ENCODE peak calls at places on chromosomes 6 and 20, in six cellular contexts. D is IMR-90, E is lung, X is fibroblast of lung, L is left ventricle myocardium inferior, P is transverse colon. B is an unnamed sample.

GRCh38 chr6:157527471-157527907 is 146.5 kb downstream of the ZDHHC14 start:
- DNase-seq in L (no peak), D (peak; percentile 23), E (no peak), P (no peak), X (peak; percentile 97), B (no peak)

GRCh38 chr6:112296122-112296521 is 41.8 kb upstream of the LAMA4 start:
- DNase-seq in L (no peak), E (no peak), X (peak; percentile 63), D (peak; percentile 67), P (no peak), B (no peak)

GRCh38 chr6:53797304-53797703 is 2.5 kb downstream of the LRRC1 start:
- DNase-seq in D (no peak), L (no peak), X (no peak), P (no peak), E (no peak), B (no peak)

GRCh38 chr6:83153958-83154357 is 39.1 kb downstream of the PGM3 start:
- DNase-seq in D (peak; percentile 53), L (no peak), P (no peak), X (no peak), E (no peak), B (no peak)

GRCh38 chr6:163533443-163533842 is 118.9 kb downstream of the QKI start:
- DNase-seq in X (peak; percentile 97), L (no peak), E (no peak), D (peak; percentile 97), P (no peak), B (no peak)

GRCh38 chr6:391559-392440 is at the start of gene IRF4:
- DNase-seq in E (no peak), D (no peak), P (peak; percentile 73), X (no peak), L (no peak), B (peak; percentile 36)

GRCh38 chr6:110180228-110181008 is at the start of gene CDC40:
- DNase-seq in D (no peak), E (peak; percentile 64), P (peak; percentile 59), X (no peak), L (peak; percentile 49), B (peak; percentile 75)

GRCh38 chr6:7888587-7889357 is 21.8 kb downstream of the TXNDC5 start:
- DNase-seq in D (no peak), L (no peak), X (no peak), E (no peak), P (no peak), B (no peak)

GRCh38 chr20:32565735-32566032 is 19.4 kb downstream of the NOL4L start:
- DNase-seq in D (no peak), L (no peak), E (no peak), X (no peak), P (no peak), B (no peak)

GRCh38 chr6:111950661-111951426 is 77.6 kb upstream of the FYN start:
- DNase-seq in X (peak; percentile 67), E (no peak), D (peak; percentile 37), L (peak; percentile 33), P (no peak), B (no peak)

GRCh38 chr6:115610646-115611045 is 450.0 kb downstream of the FRK start:
- DNase-seq in P (no peak), L (no peak), X (no peak), D (no peak), E (no peak), B (no peak)

GRCh38 chr6:25016311-25016710 is 80.6 kb upstream of the RIPOR2 start:
- DNase-seq in P (no peak), L (no peak), E (no peak), D (no peak), X (no peak), B (no peak)

GRCh38 chr6:21109421-21110178 is 484.0 kb upstream of the SOX4 start:
- DNase-seq in L (no peak), E (no peak), D (peak; percentile 59), P (no peak), X (peak; percentile 57), B (no peak)

GRCh38 chr6:150767161-150767560 is 98.3 kb upstream of the MTHFD1L start:
- DNase-seq in E (no peak), D (no peak), P (no peak), L (no peak), X (no peak), B (no peak)

GRCh38 chr20:14896569-14896968 is 559.2 kb upstream of the FLRT3 start:
- DNase-seq in L (no peak), P (peak; percentile 13), E (no peak), D (no peak), X (no peak), B (no peak)

GRCh38 chr6:141666187-141666586 is 466.5 kb upstream of the GJE1 start:
- DNase-seq in D (no peak), P (no peak), X (no peak), E (no peak), L (no peak), B (no peak)

GRCh38 chr20:57638173-57638894 is 18.1 kb upstream of the ZBP1 start:
- DNase-seq in E (peak; percentile 34), L (no peak), P (no peak), D (no peak), X (no peak), B (no peak)

GRCh38 chr6:144302701-144303351 is 17.7 kb downstream of the UTRN start:
- DNase-seq in E (peak; percentile 28), P (no peak), D (peak; percentile 40), L (no peak), X (no peak), B (no peak)

GRCh38 chr6:166365221-166365620 is 17.5 kb downstream of the MPC1 start:
- DNase-seq in P (no peak), L (no peak), E (no peak), X (peak; percentile 31), D (peak; percentile 74), B (no peak)

GRCh38 chr20:59933296-59933848 is at the start of gene SYCP2:
- DNase-seq in X (peak; percentile 28), L (peak; percentile 67), P (peak; percentile 28), D (no peak), E (no peak), B (peak; percentile 43)

GRCh38 chr6:48628316-48628715 is 517.3 kb upstream of the PTCHD4 start:
- DNase-seq in X (no peak), P (no peak), L (no peak), D (no peak), E (no peak), B (no peak)

GRCh38 chr6:30341728-30342127 is 3.2 kb upstream of the RPP21 start:
- DNase-seq in E (no peak), L (no peak), X (no peak), P (no peak), D (no peak), B (no peak)

GRCh38 chr6:30345852-30346251 is 896 bp downstream of the RPP21 start:
- DNase-seq in D (no peak), L (no peak), E (no peak), X (no peak), P (no peak), B (no peak)

GRCh38 chr6:30344191-30344867 is 627 bp upstream of the RPP21 start:
- DNase-seq in E (no peak), L (no peak), D (no peak), P (no peak), X (no peak), B (no peak)

GRCh38 chr6:30341249-30341648 is 3.7 kb upstream of the RPP21 start:
- DNase-seq in E (no peak), L (no peak), X (no peak), P (no peak), D (no peak), B (no peak)

DNA sequence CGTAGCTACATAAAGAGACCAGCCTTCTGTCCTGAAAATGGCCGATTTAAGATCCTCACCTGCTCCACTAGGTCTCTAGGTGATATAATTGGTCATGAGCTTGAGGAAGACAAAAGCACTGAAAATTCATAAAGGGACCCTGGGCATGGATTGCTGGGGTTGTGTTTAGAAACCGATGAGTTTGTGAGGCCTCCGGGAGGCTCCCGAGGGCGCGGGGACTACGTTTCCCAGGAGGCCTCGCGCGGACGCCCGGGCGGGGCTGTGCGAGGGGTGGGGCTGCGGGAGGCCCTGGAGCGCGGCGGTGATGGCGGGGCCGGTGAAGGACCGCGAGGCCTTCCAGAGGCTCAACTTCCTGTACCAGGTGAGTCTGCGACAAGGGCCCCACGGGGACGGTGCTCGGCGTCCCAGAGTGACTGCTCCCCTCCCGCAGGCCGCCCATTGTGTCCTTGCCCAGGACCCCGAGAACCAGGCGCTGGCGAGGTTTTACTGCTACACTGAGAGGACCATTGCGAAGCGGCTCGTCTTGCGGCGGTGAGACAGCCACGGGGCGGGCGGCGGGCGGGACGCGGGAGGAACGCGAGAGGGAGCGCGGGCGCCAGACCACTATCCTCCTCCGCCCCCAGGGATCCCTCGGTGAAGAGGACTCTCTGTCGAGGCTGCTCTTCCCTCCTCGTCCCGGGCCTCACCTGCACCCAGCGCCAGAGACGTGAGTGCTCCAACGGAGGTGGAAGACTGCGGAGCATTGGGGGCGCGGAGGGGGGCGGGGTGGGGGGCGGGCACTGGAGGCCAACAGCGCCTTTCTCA is at the start of gene RPP21:
- DNase-seq in D (peak; percentile 70), P (peak; percentile 91), E (peak; percentile 85), L (peak; percentile 88), X (peak; percentile 74), B (peak; percentile 92)
- TF ChIP-seq CTCF in D (no peak), P (peak; percentile 8), E (no peak), L (no peak), X (no peak), B (no peak)

DNA sequence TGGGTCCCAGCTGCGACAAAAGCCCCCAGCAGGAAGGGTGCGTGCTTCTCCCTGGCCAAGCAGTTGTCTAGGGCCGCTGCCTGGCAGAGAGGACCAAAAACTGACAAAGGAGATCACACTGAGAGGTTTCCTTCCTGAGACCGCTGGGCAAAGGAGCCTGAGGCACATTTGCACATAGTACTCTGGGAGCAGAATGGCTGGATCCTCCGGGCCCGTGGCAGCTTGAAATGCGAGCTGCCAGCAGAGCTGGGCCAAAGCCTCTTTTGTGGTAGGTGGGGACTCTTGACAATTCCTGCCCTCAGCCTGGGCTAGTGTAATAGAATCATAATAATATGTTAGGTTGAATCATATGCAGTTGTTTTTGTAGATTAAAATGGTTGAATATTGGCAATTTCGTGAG is 33.1 kb upstream of the RNF8 start:
- DNase-seq in D (no peak), P (no peak), L (no peak), X (no peak), E (no peak), B (no peak)
- H3K36me3 ChIP-seq in D (peaks cover 43% of the 10 kb centered on the region), P (peaks cover 23% of the 10 kb centered on the region), L (peaks cover 59% of the 10 kb centered on the region), X (peaks cover 5% of the 10 kb centered on the region), E (peaks cover 27% of the 10 kb centered on the region), B (peaks cover 4% of the 10 kb centered on the region)

GRCh38 chr20:48751871-48752270 is 75.9 kb downstream of the PREX1 start:
- DNase-seq in E (no peak), P (no peak), D (no peak), L (no peak), X (no peak), B (no peak)

GRCh38 chr20:48752963-48753362 is 74.8 kb downstream of the PREX1 start:
- DNase-seq in L (no peak), P (no peak), E (no peak), D (no peak), X (no peak), B (no peak)

GRCh38 chr20:48750941-48751620 is 76.7 kb downstream of the PREX1 start:
- DNase-seq in X (no peak), L (peak; percentile 71), E (peak; percentile 58), P (peak; percentile 46), D (no peak), B (no peak)

GRCh38 chr20:48750376-48750775 is 77.4 kb downstream of the PREX1 start:
- DNase-seq in E (no peak), X (no peak), L (no peak), D (no peak), P (no peak), B (no peak)

GRCh38 chr20:48754269-48754668 is 73.5 kb downstream of the PREX1 start:
- DNase-seq in L (no peak), E (no peak), X (no peak), P (no peak), D (no peak), B (no peak)
- TF ChIP-seq CTCF in L (no peak), E (no peak), X (no peak), P (no peak), D (no peak), B (no peak)

GRCh38 chr6:124622351-124622750 is 339.9 kb upstream of the RNF217 start:
- DNase-seq in L (no peak), E (no peak), X (no peak), P (no peak), D (no peak), B (no peak)
- H3K36me3 ChIP-seq in L (no peaks in the 10 kb centered on the region), E (no peaks in the 10 kb centered on the region), X (no peaks in the 10 kb centered on the region), P (no peaks in the 10 kb centered on the region), D (no peaks in the 10 kb centered on the region), B (no peaks in the 10 kb centered on the region)